ENCODE peak calls at places on chromosome 4, in eight cellular contexts. A is dorsolateral prefrontal cortex, B is pancreas, U is progenitor cell of endocrine pancreas, I is GM10248, R is GM12865, L is fibroblast of mammary gland, V is B cell. C is an unnamed sample.

GRCh38 chr4:150136036-150136435 is 57.8 kb downstream of the DCLK2 start:
- DNase-seq in A (no peak), B (no peak), U (no peak), I (no peak), R (no peak), L (peak), V (no peak), C (no peak)

GRCh38 chr4:67983333-67983732 is 20.0 kb upstream of the TMPRSS11A start:
- DNase-seq in A (no peak), B (no peak), U (no peak), I (no peak), R (no peak), L (peak), V (no peak), C (no peak)

GRCh38 chr4:126018274-126018673 is 703.5 kb downstream of the FAT4 start:
- DNase-seq in A (no peak), B (no peak), U (no peak), I (no peak), R (no peak), L (no peak), V (no peak), C (no peak)

GRCh38 chr4:19177616-19178015 is 1074.1 kb upstream of the SLIT2 start:
- DNase-seq in A (no peak), B (no peak), U (no peak), I (no peak), R (no peak), L (peak), V (no peak), C (no peak)

GRCh38 chr4:155085843-155086530 is 122.4 kb upstream of the NPY2R start:
- DNase-seq in A (no peak), B (no peak), U (no peak), I (no peak), R (no peak), L (peak), V (no peak), C (no peak)

GRCh38 chr4:10006236-10006603 is 15.1 kb downstream of the SLC2A9 start:
- DNase-seq in A (no peak), B (no peak), U (no peak), I (no peak), R (peak), L (peak), V (no peak), C (no peak)

GRCh38 chr4:37243722-37244582 is 591 bp upstream of the NWD2 start:
- DNase-seq in A (peak), B (peak), U (peak), I (peak), R (no peak), L (peak), V (no peak), C (peak)

GRCh38 chr4:85725727-85726170 is 250.8 kb downstream of the ARHGAP24 start:
- DNase-seq in A (no peak), B (no peak), U (no peak), I (peak), R (peak), L (peak), V (peak), C (no peak)

GRCh38 chr4:106687026-106687425 is 318.4 kb upstream of the GIMD1 start:
- DNase-seq in A (no peak), B (no peak), U (no peak), I (no peak), R (no peak), L (peak), V (no peak), C (no peak)

GRCh38 chr4:173505924-173506779 is 23.9 kb downstream of the HAND2 start:
- DNase-seq in A (no peak), B (no peak), U (peak), I (peak), R (peak), L (peak), V (no peak), C (peak)

GRCh38 chr4:183659029-183659870 is at the start of the genes RWDD4 and TRAPPC11:
- DNase-seq in A (peak), B (peak), U (peak), I (peak), R (peak), L (peak), V (peak), C (peak)

GRCh38 chr4:176964116-176964691 is 171.5 kb upstream of the VEGFC start:
- DNase-seq in A (no peak), B (no peak), U (no peak), I (no peak), R (peak), L (peak), V (no peak), C (no peak)

GRCh38 chr4:114264877-114265291 is 285.4 kb upstream of the ARSJ start:
- DNase-seq in A (no peak), B (no peak), U (no peak), I (no peak), R (no peak), L (peak), V (no peak), C (no peak)

GRCh38 chr4:180028682-180029081 is 2214.5 kb upstream of the TENM3 start:
- DNase-seq in A (no peak), B (peak), U (peak), I (no peak), R (peak), L (no peak), V (peak), C (peak)

GRCh38 chr4:72817012-72817411 is 248.0 kb upstream of the ADAMTS3 start:
- DNase-seq in A (no peak), B (no peak), U (no peak), I (no peak), R (no peak), L (peak), V (no peak), C (no peak)

GRCh38 chr4:832536-832935 is 6.6 kb upstream of the CPLX1 start:
- DNase-seq in A (peak), B (peak), U (no peak), I (no peak), R (no peak), L (no peak), V (no peak), C (no peak)

GRCh38 chr4:2337896-2338295 is 76.0 kb upstream of the MXD4 start:
- DNase-seq in A (peak), B (no peak), U (peak), I (no peak), R (no peak), L (no peak), V (peak), C (no peak)

GRCh38 chr4:82753238-82753637 is 45.4 kb downstream of the SCD5 start:
- DNase-seq in A (no peak), B (no peak), U (no peak), I (no peak), R (peak), L (no peak), V (no peak), C (no peak)

GRCh38 chr4:828641-829271 is 2.8 kb upstream of the CPLX1 start:
- DNase-seq in A (peak), B (peak), U (no peak), I (no peak), R (no peak), L (peak), V (no peak), C (no peak)

GRCh38 chr4:80446248-80446647 is 110.7 kb downstream of the CFAP299 start:
- DNase-seq in A (no peak), B (no peak), U (no peak), I (no peak), R (no peak), L (no peak), V (no peak), C (no peak)

GRCh38 chr4:29553842-29554241 is 1166.3 kb upstream of the PCDH7 start:
- DNase-seq in A (no peak), B (no peak), U (no peak), I (no peak), R (no peak), L (peak), V (no peak), C (no peak)

GRCh38 chr4:151250706-151251105 is 26.3 kb upstream of the PRSS48 start:
- DNase-seq in A (no peak), B (no peak), U (no peak), I (no peak), R (no peak), L (no peak), V (no peak), C (no peak)

GRCh38 chr4:124337874-124338273 is 374.7 kb downstream of the ANKRD50 start:
- DNase-seq in A (no peak), B (peak), U (no peak), I (no peak), R (no peak), L (peak), V (no peak), C (peak)

GRCh38 chr4:172871381-172871780 is 297.2 kb upstream of the GALNT7 start:
- DNase-seq in A (no peak), B (no peak), U (no peak), I (no peak), R (no peak), L (peak), V (no peak), C (no peak)

GRCh38 chr4:77765720-77766119 is 53.4 kb downstream of the CNOT6L start:
- DNase-seq in A (no peak), B (no peak), U (no peak), I (no peak), R (no peak), L (no peak), V (no peak), C (no peak)

GRCh38 chr4:113784497-113785254 is 23.1 kb upstream of the CAMK2D start:
- DNase-seq in A (no peak), B (no peak), U (no peak), I (no peak), R (no peak), L (peak), V (no peak), C (no peak)

GRCh38 chr4:2714071-2714770 is 41.9 kb downstream of the TNIP2 start:
- DNase-seq in A (peak), B (peak), U (no peak), I (no peak), R (no peak), L (peak), V (no peak), C (peak)

GRCh38 chr4:7319024-7319423 is 115.7 kb downstream of the PSAPL1 start:
- DNase-seq in A (no peak), B (no peak), U (no peak), I (no peak), R (no peak), L (no peak), V (no peak), C (no peak)

GRCh38 chr4:52076731-52077130 is 25.6 kb downstream of the SPATA18 start:
- DNase-seq in A (peak), B (peak), U (peak), I (no peak), R (no peak), L (no peak), V (no peak), C (peak)

GRCh38 chr4:84965558-84966381 is 720 bp downstream of the WDFY3 start:
- DNase-seq in A (peak), B (peak), U (peak), I (peak), R (peak), L (peak), V (no peak), C (peak)

GRCh38 chr4:80268081-80268823 is 1.8 kb downstream of the FGF5 start:
- DNase-seq in A (no peak), B (no peak), U (no peak), I (no peak), R (no peak), L (peak), V (no peak), C (peak)

GRCh38 chr4:34046580-34046979 is 2197.7 kb downstream of the ARAP2 start:
- DNase-seq in A (no peak), B (no peak), U (no peak), I (no peak), R (peak), L (peak), V (no peak), C (no peak)

GRCh38 chr4:21819086-21819485 is 129.5 kb downstream of the KCNIP4 start:
- DNase-seq in A (peak), B (no peak), U (no peak), I (no peak), R (no peak), L (peak), V (no peak), C (no peak)

DNA sequence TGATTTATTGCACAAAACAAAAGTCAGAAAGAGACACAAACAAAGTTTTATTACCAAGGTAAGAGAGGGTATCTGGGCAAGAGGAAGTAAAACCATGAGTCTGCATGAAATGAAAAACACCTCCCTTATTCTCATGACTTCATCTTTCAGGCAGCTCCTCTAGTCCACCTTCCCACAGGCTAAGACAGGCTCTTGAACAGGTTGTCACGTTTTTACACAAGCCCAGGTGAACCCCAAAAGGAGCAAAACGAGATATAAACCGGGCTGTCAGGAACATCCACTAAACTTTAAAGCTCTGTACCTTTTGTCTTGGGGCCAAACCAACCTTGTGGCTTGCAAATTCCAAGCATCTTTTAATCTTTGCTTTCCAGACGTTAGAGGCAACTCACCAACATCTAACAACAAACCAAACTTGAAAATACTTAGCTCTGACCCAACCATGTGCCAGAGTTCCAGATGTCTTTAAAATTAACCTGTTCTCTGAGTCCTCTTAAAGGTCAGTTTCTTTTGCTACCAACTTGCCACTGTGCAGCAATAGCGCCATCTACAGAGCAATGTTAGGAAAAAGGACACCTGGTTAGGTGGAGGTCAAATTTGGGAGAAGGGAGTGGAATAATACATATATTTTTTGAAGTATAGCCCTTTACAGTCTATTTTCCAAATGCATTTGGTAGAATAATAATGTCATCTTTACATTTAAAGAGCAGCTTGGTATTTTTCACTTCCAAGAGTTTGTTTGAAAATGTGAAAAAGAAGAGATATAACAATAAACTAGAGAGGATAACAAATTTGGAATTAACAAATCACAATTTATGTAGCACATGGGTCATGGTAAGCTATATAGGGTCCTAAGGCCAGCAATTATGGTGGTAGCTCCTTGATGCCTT is 73.1 kb downstream of the QRFPR start:
- DNase-seq in A (no peak), B (no peak), U (no peak), I (peak), R (peak), L (peak), V (no peak), C (no peak)
- TF ChIP-seq CTCF in A (no peak), B (peak), U (peak), I (peak), R (peak), L (peak), V (no peak), C (peak)

GRCh38 chr4:186948361-186949291 is 225.0 kb upstream of the FAT1 start:
- DNase-seq in A (no peak), B (no peak), U (no peak), I (no peak), R (no peak), L (peak), V (no peak), C (peak)
- TF ChIP-seq CTCF in A (no peak), B (no peak), U (peak), I (no peak), R (no peak), L (peak), V (no peak), C (no peak)

DNA sequence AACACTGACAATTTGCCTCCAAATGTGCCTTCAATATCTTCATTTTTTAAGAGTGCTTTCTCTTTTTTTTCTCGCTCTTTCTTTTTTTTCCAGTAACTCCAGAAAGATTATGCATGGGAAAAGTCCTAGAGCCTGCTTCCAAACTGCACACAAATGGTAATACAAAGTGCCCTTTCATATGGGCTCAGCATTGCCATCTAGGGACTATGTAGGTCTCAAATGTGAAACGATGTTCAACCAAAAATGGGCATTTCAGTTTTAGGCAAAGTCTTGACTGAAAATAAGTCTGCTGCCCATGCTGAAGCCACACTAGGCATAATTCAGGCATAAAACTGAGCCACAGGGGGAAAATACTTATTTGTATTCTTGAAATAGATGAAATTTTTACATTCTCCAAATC is 65.6 kb downstream of the SYNPO2 start:
- DNase-seq in A (no peak), B (no peak), U (no peak), I (no peak), R (no peak), L (peak), V (no peak), C (no peak)
- TF ChIP-seq CTCF in A (peak), B (no peak), U (peak), I (peak), R (peak), L (peak), V (no peak), C (no peak)

DNA sequence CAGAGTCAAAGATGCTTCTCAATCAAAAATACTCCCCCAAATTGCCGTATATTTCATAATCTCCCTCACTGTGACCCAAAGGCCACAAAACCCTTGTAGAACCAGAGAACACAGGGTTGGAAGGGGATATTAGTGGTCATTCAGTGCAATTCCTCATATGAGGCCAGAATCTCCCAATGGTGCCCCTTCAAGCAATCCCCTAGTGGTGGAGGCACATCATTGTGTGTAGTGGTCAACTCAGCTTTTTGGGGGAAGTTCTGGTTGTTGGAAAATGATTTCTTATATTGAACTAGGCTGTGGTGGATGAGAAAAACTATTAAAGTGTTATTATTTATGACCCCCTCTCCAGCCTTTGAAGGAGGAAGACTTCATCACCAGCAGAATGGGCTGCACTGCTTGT is 17.6 kb upstream of the BOD1L1 start:
- DNase-seq in A (no peak), B (no peak), U (no peak), I (no peak), R (no peak), L (no peak), V (no peak), C (no peak)
- TF ChIP-seq CTCF in A (no peak), B (no peak), U (no peak), I (no peak), R (no peak), L (peak), V (no peak), C (peak)

GRCh38 chr4:4761128-4761991 is 98.1 kb upstream of the MSX1 start:
- DNase-seq in A (no peak), B (no peak), U (no peak), I (no peak), R (peak), L (peak), V (no peak), C (no peak)
- TF ChIP-seq CTCF in A (peak), B (no peak), U (peak), I (no peak), R (peak), L (peak), V (no peak), C (peak)

C was measured in glutamatergic neuron.